ENCODE peak calls at places on chromosome 2, in six cellular contexts. K is breast epithelium, A is lower leg skin, O is right lobe of liver, C is mammary epithelial cell, N is PC-9. B is an unnamed sample.

GRCh38 chr2:98026927-98027522 is 31.3 kb upstream of the TMEM131 start:
- DNase-seq in K (no peak), N (no peak), O (no peak), C (no peak), A (no peak), B (no peak)

GRCh38 chr2:16338026-16338425 is 327.6 kb downstream of the CYRIA start:
- DNase-seq in O (no peak), A (no peak), C (no peak), K (no peak), N (no peak), B (no peak)

GRCh38 chr2:185736210-185736609 is 2.4 kb upstream of the FSIP2 start:
- DNase-seq in K (no peak), O (no peak), N (no peak), A (no peak), C (no peak), B (no peak)

GRCh38 chr2:16931441-16931840 is 265.8 kb upstream of the CYRIA start:
- DNase-seq in N (no peak), K (no peak), C (no peak), A (no peak), O (no peak), B (no peak)

GRCh38 chr2:218858671-218859555 is 692 bp upstream of the WNT6 start:
- DNase-seq in C (no peak), K (no peak), O (no peak), A (no peak), N (no peak), B (no peak)

GRCh38 chr2:134669731-134670669 is 48.8 kb downstream of the TMEM163 start:
- DNase-seq in A (no peak), C (no peak), N (no peak), O (no peak), K (no peak), B (peak; percentile 47)

GRCh38 chr2:109558076-109558882 is 55.5 kb downstream of the SEPTIN10 start:
- DNase-seq in C (peak; percentile 81), N (peak; percentile 41), A (no peak), K (peak; percentile 34), O (peak; percentile 60), B (peak; percentile 67)

GRCh38 chr2:9631976-9632700 is 1.3 kb upstream of the YWHAQ start:
- DNase-seq in K (no peak), N (no peak), A (no peak), C (no peak), O (no peak), B (no peak)

GRCh38 chr2:24380687-24381271 is 20.4 kb upstream of the ITSN2 start:
- DNase-seq in N (no peak), O (peak; percentile 9), A (no peak), C (no peak), K (no peak), B (no peak)

GRCh38 chr2:176844461-176844860 is 368.1 kb upstream of the HNRNPA3 start:
- DNase-seq in N (no peak), O (no peak), K (no peak), A (no peak), C (no peak), B (no peak)

GRCh38 chr2:70104231-70105111 is 17.2 kb downstream of the PCBP1 start:
- DNase-seq in N (no peak), C (no peak), K (no peak), A (no peak), O (peak; percentile 55), B (peak; percentile 65)

GRCh38 chr2:11705711-11706110 is 35.7 kb upstream of the NTSR2 start:
- DNase-seq in A (no peak), K (no peak), O (no peak), N (no peak), C (no peak), B (no peak)

GRCh38 chr2:69588403-69588802 is 55.1 kb downstream of the AAK1 start:
- DNase-seq in N (no peak), A (no peak), K (no peak), O (no peak), C (no peak), B (no peak)

GRCh38 chr2:135532581-135532980 is 1.3 kb downstream of the R3HDM1 start:
- DNase-seq in C (no peak), K (no peak), O (no peak), A (no peak), N (no peak), B (no peak)

GRCh38 chr2:29238497-29238896 is 123.3 kb downstream of the CLIP4 start:
- DNase-seq in N (peak; percentile 35), K (no peak), A (no peak), O (no peak), C (peak; percentile 40), B (peak; percentile 69)

GRCh38 chr2:158967731-158968395 is 577 bp upstream of the TANC1 start:
- DNase-seq in O (peak; percentile 48), C (peak; percentile 53), N (peak; percentile 29), K (peak; percentile 34), A (no peak), B (peak; percentile 56)

GRCh38 chr2:217366996-217367395 is 507.1 kb upstream of the TNP1 start:
- DNase-seq in N (no peak), O (no peak), A (no peak), C (peak; percentile 58), K (no peak), B (no peak)

GRCh38 chr2:108637304-108637669 is 82.0 kb upstream of the RANBP2 start:
- DNase-seq in A (peak; percentile 39), C (peak; percentile 86), K (no peak), O (no peak), N (no peak), B (no peak)

GRCh38 chr2:153519260-153519875 is 40.8 kb upstream of the RPRM start:
- DNase-seq in C (peak; percentile 36), K (no peak), O (no peak), A (peak; percentile 47), N (peak; percentile 17), B (peak; percentile 54)

GRCh38 chr2:236626391-236627150 is 56.9 kb downstream of the ACKR3 start:
- DNase-seq in O (no peak), A (no peak), K (no peak), N (no peak), C (no peak), B (no peak)

GRCh38 chr2:84022810-84023431 is 436.2 kb downstream of the SUCLG1 start:
- DNase-seq in A (peak; percentile 21), C (peak; percentile 49), N (peak; percentile 3), K (no peak), O (peak; percentile 47), B (peak; percentile 60)

GRCh38 chr2:33216508-33217182 is 259.8 kb upstream of the RASGRP3 start:
- DNase-seq in A (no peak), N (no peak), K (no peak), C (no peak), O (peak; percentile 84), B (no peak)

GRCh38 chr2:208970070-208970469 is 453.8 kb upstream of the MAP2 start:
- DNase-seq in K (no peak), A (no peak), C (no peak), N (no peak), O (no peak), B (no peak)

GRCh38 chr2:175568109-175568730 is 386.7 kb upstream of the ATP5MC3 start:
- DNase-seq in K (no peak), A (no peak), C (no peak), N (no peak), O (no peak), B (no peak)

DNA sequence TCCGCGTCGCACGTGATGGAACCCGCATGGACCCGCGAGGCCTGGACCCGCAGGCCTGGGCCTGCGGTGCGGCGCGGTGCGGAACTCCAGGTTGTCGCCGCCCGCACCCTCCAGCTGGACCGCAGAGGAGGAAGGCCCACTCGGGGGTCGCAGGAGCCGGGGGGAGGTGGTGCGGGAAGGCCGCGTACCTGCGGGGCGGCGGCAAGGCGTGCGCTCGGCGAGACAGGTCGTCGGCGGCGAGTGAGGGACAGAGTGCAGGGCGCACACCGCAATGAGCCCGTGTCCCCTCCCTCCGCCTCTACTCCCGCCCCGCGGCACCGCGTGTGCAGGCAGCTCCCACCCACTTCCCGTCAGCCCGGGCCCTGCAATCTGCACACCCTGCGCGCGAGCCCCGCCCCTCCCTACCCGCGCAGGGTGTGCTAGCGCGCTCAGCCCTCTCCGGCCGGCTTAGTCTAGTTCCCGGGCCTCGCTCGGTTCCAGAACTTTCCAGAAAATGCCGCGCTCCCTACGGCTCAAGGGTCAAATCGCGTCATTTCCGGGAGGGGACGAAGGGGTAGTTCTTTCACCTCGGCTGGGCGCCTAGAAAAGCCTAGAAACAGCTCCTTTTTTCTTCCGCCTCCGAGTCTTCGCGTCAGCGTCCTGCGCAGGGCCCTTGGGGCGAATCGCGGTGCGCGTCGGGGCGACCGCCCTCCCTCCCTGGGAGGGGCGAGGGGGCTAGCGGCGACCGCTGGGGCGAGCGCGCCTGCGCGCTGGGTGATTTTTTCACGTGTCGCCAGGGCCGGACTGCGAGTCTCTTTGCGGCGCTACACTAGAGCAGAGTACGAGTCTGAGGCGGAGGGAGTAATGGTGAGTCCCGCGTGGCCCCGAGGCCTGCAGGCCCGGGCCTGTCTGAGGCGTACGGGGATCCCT is at the start of the genes HSPD1 and HSPE1:
- DNase-seq in K (peak; percentile 97), N (peak; percentile 98), A (peak; percentile 99), C (peak; percentile 100), O (peak; percentile 100), B (peak; percentile 98)
- TF ChIP-seq CTCF in K (peak; percentile 34), N (no peak), A (no peak), C (no peak), O (no peak), B (no peak)

GRCh38 chr2:46134531-46135229 is 162.5 kb upstream of the EPAS1 start:
- DNase-seq in A (peak; percentile 53), O (no peak), C (peak; percentile 82), K (peak; percentile 42), N (peak; percentile 14), B (no peak)
- TF ChIP-seq CTCF in A (no peak), O (no peak), C (no peak), K (no peak), N (no peak), B (no peak)

DNA sequence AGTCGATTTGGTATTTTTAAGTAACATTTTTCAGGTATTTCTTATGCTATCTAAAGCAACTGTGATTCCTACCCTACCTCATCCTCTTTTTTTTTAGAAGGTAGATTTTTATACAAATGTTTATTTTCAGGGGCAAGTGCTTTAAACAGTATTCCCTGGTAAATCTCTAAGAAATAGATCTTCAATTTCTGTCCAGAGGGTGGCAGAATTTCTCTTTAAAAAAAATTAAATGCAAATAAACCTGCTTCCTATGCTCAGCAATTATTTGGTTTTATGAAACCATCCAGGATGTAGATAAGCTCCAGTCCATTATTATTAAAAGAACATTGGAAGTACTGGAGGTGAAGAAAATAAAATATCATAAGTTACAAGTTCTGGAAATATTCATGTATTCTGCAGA is 191.9 kb downstream of the MYO3B start:
- DNase-seq in A (no peak), N (no peak), O (no peak), K (no peak), C (peak; percentile 20), B (no peak)
- TF ChIP-seq CTCF in A (no peak), N (peak; percentile 67), O (peak; percentile 31), K (peak; percentile 9), C (peak; percentile 35), B (no peak)

DNA sequence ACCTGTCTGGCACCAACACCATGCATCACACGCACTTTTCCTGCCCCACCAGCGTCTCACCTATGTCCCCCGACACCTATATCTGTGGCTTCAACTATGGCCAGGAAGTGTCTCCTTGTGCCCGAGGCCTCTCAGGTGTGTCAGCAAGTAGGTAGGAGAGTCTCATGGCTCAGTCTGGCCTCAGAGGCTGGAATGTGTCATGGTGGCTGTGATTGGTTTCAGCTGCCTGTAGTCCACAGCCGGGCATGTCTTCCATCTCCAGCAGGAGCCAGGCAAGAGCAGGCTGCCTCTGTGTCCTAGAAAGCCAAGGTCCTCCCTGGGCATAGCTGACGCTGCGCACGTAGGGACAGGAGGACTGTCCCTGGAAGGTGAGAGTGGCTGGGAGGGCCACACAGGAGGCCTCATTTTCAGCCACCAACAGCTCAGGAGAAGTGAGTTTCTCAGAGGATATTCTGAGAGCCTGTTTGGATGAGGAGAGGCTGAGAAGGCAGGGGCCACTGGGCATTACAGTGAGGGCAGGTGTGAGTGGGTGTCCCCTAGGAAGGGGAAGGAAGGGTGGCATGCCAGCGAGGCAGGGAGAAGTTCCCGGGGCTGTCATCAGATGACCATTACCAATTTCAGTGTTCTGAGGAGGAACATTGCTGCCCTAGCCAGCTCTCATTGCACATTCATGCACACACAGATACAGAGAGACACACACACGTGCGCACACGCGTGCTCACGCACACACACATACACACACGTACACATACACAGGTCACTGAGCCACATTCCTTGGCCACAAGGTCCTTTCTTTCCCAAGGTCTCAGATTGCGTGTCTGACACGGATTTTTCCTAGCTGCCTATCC is 47.1 kb downstream of the SDC1 start:
- DNase-seq in A (no peak), C (no peak), O (peak; percentile 52), K (no peak), N (no peak), B (no peak)
- TF ChIP-seq CTCF in A (no peak), C (no peak), O (no peak), K (no peak), N (no peak), B (no peak)